ENCODE peak calls at places on chromosome 1, in four cellular contexts. N is cardiac fibroblast, K is BE2C, T is astrocyte of the spinal cord. W is an unnamed sample.

GRCh38 chr1:52553372-52554266 is 727 bp upstream of the TUT4 start:
- DNase-seq in N (peak), K (peak), T (peak), W (peak)

GRCh38 chr1:168613689-168614655 is 37.6 kb downstream of the XCL1 start:
- DNase-seq in N (peak), K (peak), T (no peak), W (no peak)

GRCh38 chr1:201603613-201604232 is 64.8 kb downstream of the NAV1 start:
- DNase-seq in N (no peak), K (no peak), T (peak), W (peak)

GRCh38 chr1:87091425-87091824 is 177.0 kb downstream of the HS2ST1 start:
- DNase-seq in N (no peak), K (no peak), T (no peak), W (no peak)

GRCh38 chr1:34597877-34598514 is 156.9 kb upstream of the GJB5 start:
- DNase-seq in N (peak), K (peak), T (peak), W (peak)

GRCh38 chr1:66730462-66730861 is 21.8 kb upstream of the DYNLT5 start:
- DNase-seq in N (no peak), K (no peak), T (no peak), W (no peak)

GRCh38 chr1:2587071-2587859 is 688 bp downstream of the PRXL2B start:
- DNase-seq in N (peak), K (no peak), T (peak), W (peak)

GRCh38 chr1:39195166-39196111 is 9.1 kb upstream of the MACF1 start:
- DNase-seq in N (peak), K (no peak), T (peak), W (no peak)

GRCh38 chr1:110639724-110640386 is 33.7 kb upstream of the KCNA2 start:
- DNase-seq in N (peak), K (no peak), T (no peak), W (peak)

GRCh38 chr1:28521502-28522164 is 15.8 kb downstream of the RCC1 start:
- DNase-seq in N (no peak), K (no peak), T (no peak), W (no peak)

GRCh38 chr1:54863267-54863665 is 23.7 kb downstream of the DHCR24 start:
- DNase-seq in N (no peak), K (no peak), T (no peak), W (no peak)

GRCh38 chr1:15311886-15312285 is 64.9 kb downstream of the FHAD1 start:
- DNase-seq in N (no peak), K (no peak), T (peak), W (no peak)

GRCh38 chr1:22332166-22332717 is 119.4 kb upstream of the ZBTB40 start:
- DNase-seq in N (peak), K (no peak), T (no peak), W (no peak)

GRCh38 chr1:57024855-57025254 is 59.0 kb upstream of the C8B start:
- DNase-seq in N (no peak), K (no peak), T (no peak), W (no peak)

GRCh38 chr1:8303141-8303540 is 14.8 kb upstream of the SLC45A1 start:
- DNase-seq in N (peak), K (no peak), T (peak), W (peak)

DNA sequence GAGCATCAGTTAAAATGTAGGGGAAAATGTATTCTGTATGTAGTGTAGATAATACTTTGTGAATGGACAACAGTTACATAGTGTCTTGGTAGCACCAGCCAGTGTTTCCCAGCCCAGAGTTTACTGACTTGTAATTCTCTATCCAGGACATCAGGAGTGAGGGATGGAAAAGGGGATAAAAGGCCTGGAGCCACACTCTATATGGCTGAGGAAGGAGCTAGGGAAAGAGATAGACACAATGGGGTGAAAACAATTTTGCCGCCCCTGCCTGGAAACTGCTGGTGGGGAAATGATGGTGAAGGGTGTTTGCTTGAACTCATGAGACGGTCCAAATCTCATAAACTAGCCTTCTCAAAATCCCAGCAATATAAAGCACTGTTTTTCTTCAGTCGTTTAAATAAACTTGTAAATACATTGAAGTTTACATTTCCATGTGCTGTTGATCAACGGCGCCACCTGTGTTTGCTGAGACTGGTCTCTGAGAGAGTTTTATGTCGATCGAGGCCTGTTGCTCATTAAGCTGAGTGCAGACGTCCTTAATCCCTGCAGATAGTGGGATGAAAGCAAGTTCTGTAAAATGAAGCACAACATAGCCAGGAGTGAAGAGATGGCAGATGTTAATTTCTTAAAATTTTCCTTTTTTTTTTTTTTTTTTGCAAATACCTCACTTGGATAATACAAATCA is 27.9 kb upstream of the AGO1 start:
- DNase-seq in N (no peak), K (peak), T (no peak), W (no peak)
- TF ChIP-seq CTCF in N (no peak), K (peak), T (no peak), W (no peak)

GRCh38 chr1:113541108-113541507 is 150.8 kb downstream of the MAGI3 start:
- DNase-seq in N (no peak), K (no peak), T (no peak), W (no peak)
- H3K4me3 ChIP-seq in N (no peak), K (no peak), T (no peak), W (no peak)

GRCh38 chr1:89081005-89081404 is 16.0 kb upstream of the GBP1 start:
- DNase-seq in N (no peak), K (no peak), T (no peak), W (no peak)
- TF ChIP-seq CTCF in N (no peak), K (no peak), T (no peak), W (no peak)

GRCh38 chr1:63645301-63645700 is 52.1 kb downstream of the PGM1 start:
- DNase-seq in N (peak), K (no peak), T (no peak), W (no peak)
- H3K4me3 ChIP-seq in N (no peak), K (no peak), T (no peak), W (no peak)

GRCh38 chr1:203425668-203425999 is 50.0 kb upstream of the PRELP start:
- DNase-seq in N (no peak), K (no peak), T (peak), W (peak)

GRCh38 chr1:203426870-203427269 is 48.7 kb upstream of the PRELP start:
- DNase-seq in N (no peak), K (no peak), T (no peak), W (no peak)

GRCh38 chr1:203426349-203426748 is 49.3 kb upstream of the PRELP start:
- DNase-seq in N (no peak), K (no peak), T (no peak), W (no peak)

GRCh38 chr1:203427451-203427850 is 48.2 kb upstream of the PRELP start:
- DNase-seq in N (no peak), K (no peak), T (no peak), W (no peak)

GRCh38 chr1:203428981-203429599 is 46.5 kb upstream of the PRELP start:
- DNase-seq in N (no peak), K (no peak), T (no peak), W (no peak)
- TF ChIP-seq CTCF in N (no peak), K (no peak), T (no peak), W (no peak)

GRCh38 chr1:155064813-155065436 is 1.4 kb downstream of the EFNA4 start:
- DNase-seq in N (no peak), K (no peak), T (no peak), W (no peak)
- H3K4me3 ChIP-seq in N (no peak), K (no peak), T (no peak), W (no peak)

GRCh38 chr1:242723044-242723742 is 198.7 kb upstream of the PLD5 start:
- DNase-seq in N (no peak), K (no peak), T (no peak), W (no peak)

DNA sequence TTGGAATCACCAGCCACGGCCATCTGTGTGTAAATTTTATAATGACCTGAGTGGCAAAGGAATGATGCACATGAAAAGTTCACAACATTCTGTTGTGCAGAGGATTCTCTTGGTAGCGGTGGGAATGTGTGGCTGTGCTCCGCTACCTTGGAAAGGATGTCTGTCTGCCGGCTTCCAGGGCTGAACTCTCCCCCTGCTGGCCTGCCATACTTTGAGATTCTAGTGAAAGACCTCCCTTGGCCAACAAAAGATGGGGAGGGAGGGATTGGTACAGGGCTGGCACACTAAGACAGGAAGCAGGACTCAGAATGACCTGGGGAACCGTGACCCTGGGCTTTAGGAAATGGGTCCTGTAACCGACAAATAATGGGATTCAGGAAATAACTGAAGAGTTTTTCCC is 194.5 kb upstream of the PLD5 start:
- DNase-seq in N (no peak), K (no peak), T (no peak), W (no peak)
- TF ChIP-seq CTCF in N (no peak), K (no peak), T (no peak), W (no peak)

DNA sequence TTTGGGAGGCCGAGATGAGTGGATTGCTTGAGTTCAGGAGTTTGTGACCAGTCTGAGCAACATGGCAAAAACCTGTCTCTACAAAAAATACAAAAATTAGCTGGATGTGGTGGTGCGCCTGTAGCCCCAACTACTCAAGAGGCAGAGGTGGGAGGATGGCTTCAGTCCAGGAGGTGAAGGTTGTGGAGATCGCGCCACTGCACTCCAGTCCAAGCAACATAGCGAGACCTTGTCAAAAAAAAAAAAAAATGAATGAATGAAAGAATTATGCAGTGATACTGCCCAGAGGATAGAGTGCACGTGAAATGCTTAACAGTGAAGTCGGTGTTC is 429 bp upstream of the DPH2 start:
- DNase-seq in N (no peak), K (no peak), T (no peak), W (no peak)
- H3K4me3 ChIP-seq in N (no peak), K (peak), T (no peak), W (peak)

DNA sequence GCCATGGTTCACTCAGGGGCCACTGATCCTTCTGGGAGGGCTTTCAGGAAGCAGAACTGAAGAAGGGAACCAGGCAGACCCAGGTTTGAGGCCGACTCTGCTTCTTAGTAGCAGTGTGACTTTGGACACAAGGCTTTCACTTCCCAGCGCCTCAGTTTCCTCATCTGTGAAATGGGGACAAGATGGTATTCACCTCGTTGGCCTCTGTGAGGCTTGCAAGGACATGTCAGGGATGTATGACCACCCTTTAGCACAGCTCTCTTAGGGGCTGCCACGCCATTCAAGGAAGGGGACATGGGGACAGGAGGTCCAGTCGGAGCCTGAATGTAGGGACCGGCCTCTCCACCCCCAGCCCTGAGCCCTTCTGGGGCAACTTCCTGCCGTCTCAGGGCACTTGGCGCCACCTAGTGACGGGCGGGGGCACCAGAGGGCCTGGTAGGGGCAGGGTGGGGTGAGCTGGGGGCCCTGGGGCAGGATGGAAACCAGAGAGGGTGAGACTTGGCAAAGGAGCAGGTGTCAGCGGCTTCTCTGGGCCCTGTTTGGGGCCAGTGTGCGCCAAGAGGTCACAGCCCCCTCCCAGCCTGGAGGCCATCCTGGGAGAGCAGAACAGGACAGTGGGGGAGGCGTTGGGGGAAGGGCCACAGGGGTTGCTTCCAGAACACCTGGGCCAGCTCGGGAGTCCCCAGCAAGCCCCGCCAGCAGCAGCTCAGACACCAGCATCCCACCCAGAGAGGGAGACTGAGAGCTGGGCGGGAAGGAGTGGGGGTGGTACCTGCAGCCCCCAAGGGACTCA is 102.6 kb upstream of the TARDBP start:
- DNase-seq in N (no peak), K (peak), T (no peak), W (peak)
- TF ChIP-seq CTCF in N (peak), K (peak), T (peak), W (peak)

W was measured in fibroblast of pulmonary artery.